ENCODE peak calls at places on chromosome 17, in five cellular contexts. J, P, Y, M and U are unnamed samples.

GRCh38 chr17:48647103-48647963 is 21.2 kb upstream of the HOXB9 start:
- DNase-seq in Y (no peak), M (peak; percentile 81), J (no peak), P (peak; percentile 71), U (no peak)

GRCh38 chr17:8745586-8746500 is 1.2 kb upstream of the CCDC42 start:
- DNase-seq in J (peak; percentile 62), M (peak; percentile 48), P (peak; percentile 51), Y (no peak), U (no peak)

GRCh38 chr17:48910370-48910769 is 2.2 kb downstream of the UBE2Z start:
- DNase-seq in M (no peak), P (no peak), J (no peak), Y (no peak), U (no peak)

GRCh38 chr17:28511858-28512461 is 5.8 kb downstream of the FOXN1 start:
- DNase-seq in J (no peak), M (no peak), Y (no peak), P (no peak), U (no peak)

GRCh38 chr17:31052187-31052889 is 42.4 kb upstream of the NF1 start:
- DNase-seq in Y (no peak), J (no peak), M (peak; percentile 94), P (no peak), U (no peak)

GRCh38 chr17:10699861-10700260 is 2.5 kb downstream of the ADPRM start:
- DNase-seq in P (no peak), M (peak; percentile 41), J (no peak), Y (no peak), U (no peak)

GRCh38 chr17:78214016-78214705 is at the start of gene BIRC5:
- DNase-seq in J (peak; percentile 94), Y (peak; percentile 15), M (peak; percentile 86), P (peak; percentile 92), U (peak; percentile 16)

GRCh38 chr17:43737722-43738121 is 20.9 kb downstream of the SOST start:
- DNase-seq in M (no peak), P (no peak), Y (no peak), J (no peak), U (no peak)

GRCh38 chr17:68794636-68795503 is 160.3 kb downstream of the ABCA8 start:
- DNase-seq in Y (no peak), J (peak; percentile 73), P (no peak), M (peak; percentile 39), U (no peak)

GRCh38 chr17:44757045-44757917 is 1.5 kb upstream of the ADAM11 start:
- DNase-seq in J (no peak), Y (no peak), M (no peak), P (no peak), U (no peak)

GRCh38 chr17:8369944-8370343 is 6.6 kb downstream of the KRABD2 start:
- DNase-seq in P (no peak), Y (no peak), J (no peak), M (no peak), U (no peak)

GRCh38 chr17:16106161-16106891 is 106.7 kb downstream of the TTC19 start:
- DNase-seq in P (no peak), M (peak; percentile 86), J (no peak), Y (peak; percentile 35), U (no peak)